ENCODE peak calls at places on chromosomes 5 and 9, in eight cellular contexts. C is cardiac muscle cell, K is BJ, Y is endodermal cell, O is tibial nerve, N is DND-41, Z is astrocyte, M is pancreas. B is an unnamed sample.
A peak's percentile ranks its signal among the peaks of the same experiment; 100 is the strongest.

GRCh38 chr5:179905144-179905526 is 2.6 kb downstream of the TBC1D9B start:
- DNase-seq in C (no peak), K (no peak), Y (no peak), O (no peak), N (no peak), Z (no peak), M (no peak), B (no peak)

GRCh38 chr5:151448038-151448985 is 909 bp downstream of the SLC36A1 start:
- DNase-seq in C (peak; percentile 47), K (no peak), Y (peak; percentile 84), O (no peak), N (peak; percentile 18), Z (no peak), M (peak; percentile 23), B (no peak)

GRCh38 chr5:137075163-137075970 is 423.8 kb downstream of the SPOCK1 start:
- DNase-seq in C (peak; percentile 83), K (no peak), Y (peak; percentile 97), O (no peak), N (peak; percentile 54), Z (no peak), M (peak; percentile 90), B (no peak)

GRCh38 chr5:141810702-141811101 is 67.5 kb downstream of the PCDH1 start:
- DNase-seq in C (no peak), K (no peak), Y (no peak), O (no peak), N (no peak), Z (no peak), M (no peak), B (no peak)

GRCh38 chr9:132615822-132616221 is 33.4 kb downstream of the BARHL1 start:
- DNase-seq in C (no peak), K (no peak), Y (no peak), O (no peak), N (no peak), Z (no peak), M (no peak), B (no peak)

GRCh38 chr5:40238066-40238745 is 441.5 kb upstream of the PTGER4 start:
- DNase-seq in C (no peak), K (no peak), Y (no peak), O (no peak), N (no peak), Z (no peak), M (no peak), B (no peak)

GRCh38 chr9:69678843-69679538 is 6.8 kb upstream of the APBA1 start:
- DNase-seq in C (no peak), K (no peak), Y (no peak), O (no peak), N (no peak), Z (no peak), M (no peak), B (no peak)

GRCh38 chr5:100311811-100312210 is 223.4 kb upstream of the FAM174A start:
- DNase-seq in C (no peak), K (no peak), Y (no peak), O (no peak), N (no peak), Z (peak; percentile 25), M (no peak), B (no peak)

GRCh38 chr5:85069659-85070640 is 685.3 kb upstream of the EDIL3 start:
- DNase-seq in C (no peak), K (no peak), Y (peak; percentile 61), O (no peak), N (no peak), Z (no peak), M (no peak), B (no peak)

GRCh38 chr9:78428640-78429039 is 131.7 kb downstream of the PSAT1 start:
- DNase-seq in C (no peak), K (no peak), Y (no peak), O (no peak), N (no peak), Z (no peak), M (no peak), B (no peak)

GRCh38 chr9:127972316-127972871 is 8.4 kb downstream of the EEIG1 start:
- DNase-seq in C (no peak), K (no peak), Y (peak; percentile 50), O (no peak), N (no peak), Z (no peak), M (no peak), B (no peak)

GRCh38 chr5:150514708-150515211 is 6.8 kb downstream of the NDST1 start:
- DNase-seq in C (no peak), K (no peak), Y (no peak), O (no peak), N (no peak), Z (peak; percentile 69), M (peak; percentile 74), B (no peak)

GRCh38 chr9:112110773-112111106 is 64.4 kb downstream of the SUSD1 start:
- DNase-seq in C (no peak), K (no peak), Y (no peak), O (no peak), N (no peak), Z (no peak), M (no peak), B (no peak)

GRCh38 chr5:101838329-101838964 is 457.6 kb downstream of the SLCO4C1 start:
- DNase-seq in C (no peak), K (no peak), Y (no peak), O (no peak), N (no peak), Z (peak; percentile 56), M (no peak), B (no peak)

GRCh38 chr9:73137286-73137899 is 14.3 kb upstream of the ANXA1 start:
- DNase-seq in C (no peak), K (no peak), Y (no peak), O (no peak), N (no peak), Z (peak; percentile 58), M (no peak), B (no peak)

GRCh38 chr5:148791334-148791667 is 35.1 kb upstream of the ADRB2 start:
- DNase-seq in C (no peak), K (no peak), Y (no peak), O (no peak), N (no peak), Z (peak; percentile 62), M (no peak), B (no peak)

GRCh38 chr5:67306997-67307580 is 110.5 kb upstream of the CD180 start:
- DNase-seq in C (no peak), K (peak; percentile 42), Y (no peak), O (peak; percentile 4), N (no peak), Z (peak; percentile 45), M (no peak), B (no peak)

DNA sequence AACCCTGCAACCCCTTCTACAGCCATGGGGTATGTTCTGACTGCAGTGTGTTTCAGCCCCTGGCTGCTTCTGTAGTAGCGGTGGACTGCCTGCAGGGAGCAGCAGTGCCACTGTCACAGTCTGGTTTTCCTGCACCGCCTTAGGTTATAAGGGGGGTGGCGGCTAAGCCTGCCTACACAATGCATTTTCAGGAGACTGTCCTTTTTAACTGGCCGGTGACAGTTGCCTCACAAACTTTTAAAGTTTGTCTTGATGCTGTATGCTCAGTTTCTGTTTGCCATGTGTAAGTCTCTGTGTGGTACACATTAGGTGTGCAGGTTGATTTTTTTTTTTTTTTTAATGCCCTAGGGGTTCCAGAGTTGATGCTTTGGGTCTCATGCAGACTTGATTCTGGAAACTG is 53.0 kb downstream of the NUP214 start:
- DNase-seq in C (peak; percentile 85), K (no peak), Y (peak; percentile 93), O (peak; percentile 72), N (peak; percentile 80), Z (peak; percentile 31), M (peak; percentile 29), B (peak; percentile 48)
- H3K36me3 ChIP-seq in C (peaks cover 33% of the 10 kb centered on the region), K (peaks cover 5% of the 10 kb centered on the region), Y (peaks cover 81% of the 10 kb centered on the region), O (peaks cover 10% of the 10 kb centered on the region), N (peaks cover 73% of the 10 kb centered on the region), Z (peaks cover 25% of the 10 kb centered on the region), M (peaks cover 14% of the 10 kb centered on the region), B (peaks cover 53% of the 10 kb centered on the region)

DNA sequence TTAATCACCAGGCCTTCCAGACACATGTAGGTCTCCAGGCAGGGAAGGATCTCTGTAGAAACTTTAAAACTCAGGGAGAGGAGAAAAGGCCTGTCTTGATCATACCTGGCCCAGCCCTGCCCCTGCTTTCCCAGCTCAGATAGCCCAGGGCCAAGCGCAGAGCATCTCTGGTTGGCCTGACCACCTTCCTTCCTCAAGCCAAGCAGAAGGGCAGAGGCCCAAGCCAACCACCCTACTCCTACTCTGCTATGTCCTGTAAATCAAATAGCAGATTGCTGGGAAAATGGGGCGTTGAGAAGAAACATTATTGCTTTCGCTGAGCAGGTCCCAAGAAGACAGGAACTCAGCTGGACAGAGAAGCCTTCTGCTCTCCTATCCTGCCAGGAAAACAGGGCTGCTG is 14.3 kb downstream of the ENHO start:
- DNase-seq in C (no peak), K (no peak), Y (no peak), O (no peak), N (no peak), Z (no peak), M (no peak), B (no peak)
- H3K27me3 ChIP-seq in C (no peaks in the 10 kb centered on the region), K (peaks cover 11% of the 10 kb centered on the region), Y (peaks cover 41% of the 10 kb centered on the region), O (no peaks in the 10 kb centered on the region), N (no peaks in the 10 kb centered on the region), Z (peaks cover 19% of the 10 kb centered on the region), M (no peaks in the 10 kb centered on the region), B (no peaks in the 10 kb centered on the region)

DNA sequence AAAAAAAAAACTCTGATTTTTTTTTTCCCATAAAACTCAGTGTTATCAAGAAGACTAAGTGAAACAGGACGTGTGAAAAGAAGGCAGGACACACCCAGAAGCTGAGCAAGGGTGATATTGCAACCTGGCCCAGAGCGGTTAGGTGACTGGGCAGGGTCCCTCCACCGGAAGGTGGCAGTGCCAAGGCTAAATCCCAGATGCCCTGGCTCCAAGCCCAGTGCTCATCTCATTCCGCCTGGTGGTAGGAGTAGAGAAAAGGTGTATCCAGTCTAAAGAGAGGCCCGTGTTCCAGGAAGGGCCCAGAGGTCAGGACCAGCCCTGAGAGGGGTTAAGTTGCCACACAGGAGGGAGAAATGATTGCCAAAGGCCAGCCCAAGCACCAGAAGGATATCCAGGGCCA is 51.5 kb upstream of the SAP30L start:
- DNase-seq in C (no peak), K (no peak), Y (no peak), O (no peak), N (no peak), Z (no peak), M (no peak), B (no peak)
- H3K36me3 ChIP-seq in C (no peaks in the 10 kb centered on the region), K (peaks cover 14% of the 10 kb centered on the region), Y (peaks cover 56% of the 10 kb centered on the region), O (no peaks in the 10 kb centered on the region), N (peaks cover 4% of the 10 kb centered on the region), Z (peaks cover 15% of the 10 kb centered on the region), M (no peaks in the 10 kb centered on the region), B (peaks cover 5% of the 10 kb centered on the region)

GRCh38 chr9:98594551-98595160 is 114.1 kb downstream of the GABBR2 start:
- DNase-seq in C (no peak), K (no peak), Y (no peak), O (no peak), N (no peak), Z (no peak), M (no peak), B (no peak)

GRCh38 chr9:98591696-98592095 is 117.0 kb downstream of the GABBR2 start:
- DNase-seq in C (no peak), K (no peak), Y (no peak), O (no peak), N (no peak), Z (no peak), M (no peak), B (no peak)

GRCh38 chr9:98596486-98596885 is 112.2 kb downstream of the GABBR2 start:
- DNase-seq in C (no peak), K (no peak), Y (no peak), O (no peak), N (no peak), Z (no peak), M (no peak), B (no peak)

GRCh38 chr9:98590115-98590514 is 118.6 kb downstream of the GABBR2 start:
- DNase-seq in C (no peak), K (no peak), Y (no peak), O (no peak), N (no peak), Z (no peak), M (no peak), B (no peak)

GRCh38 chr9:98593354-98594253 is 115.1 kb downstream of the GABBR2 start:
- DNase-seq in C (no peak), K (no peak), Y (no peak), O (no peak), N (no peak), Z (no peak), M (no peak), B (no peak)
- H3K27me3 ChIP-seq in C (no peaks in the 10 kb centered on the region), K (peaks cover 1% of the 10 kb centered on the region), Y (no peaks in the 10 kb centered on the region), O (peaks cover 5% of the 10 kb centered on the region), N (no peaks in the 10 kb centered on the region), Z (peaks cover 12% of the 10 kb centered on the region), M (no peaks in the 10 kb centered on the region), B (no peaks in the 10 kb centered on the region)